ENCODE peak calls at places on chromosomes 4 and X, in five cellular contexts. One of them, this sample, is unnamed.

GRCh38 chr4:113636877-113637276 is 124.7 kb downstream of the CAMK2D start:
- DNase-seq in mesendoderm: peak
- DNase-seq in A549: no peak
- DNase-seq in endothelial cell: no peak
- DNase-seq in lower leg skin: no peak
- DNase-seq in this sample: no peak

GRCh38 chr4:2958446-2958845 is 4.8 kb downstream of the NOP14 start:
- DNase-seq in mesendoderm: peak
- DNase-seq in A549: no peak
- DNase-seq in endothelial cell: no peak
- DNase-seq in lower leg skin: no peak
- DNase-seq in this sample: no peak

GRCh38 chr4:106334732-106335131 is 18.4 kb downstream of the AIMP1 start:
- DNase-seq in mesendoderm: no peak
- DNase-seq in A549: no peak
- DNase-seq in endothelial cell: no peak
- DNase-seq in lower leg skin: no peak
- DNase-seq in this sample: no peak

GRCh38 chrX:71606536-71607216 is 11.6 kb downstream of the CXCR3 start:
- DNase-seq in mesendoderm: no peak
- DNase-seq in A549: no peak
- DNase-seq in endothelial cell: no peak
- DNase-seq in lower leg skin: peak
- DNase-seq in this sample: no peak

GRCh38 chr4:52996261-52997131 is 134.4 kb downstream of the RASL11B start:
- DNase-seq in mesendoderm: no peak
- DNase-seq in A549: no peak
- DNase-seq in endothelial cell: no peak
- DNase-seq in lower leg skin: no peak
- DNase-seq in this sample: no peak

GRCh38 chr4:3805026-3805425 is 38.8 kb downstream of the ADRA2C start:
- DNase-seq in mesendoderm: peak
- DNase-seq in A549: no peak
- DNase-seq in endothelial cell: no peak
- DNase-seq in lower leg skin: no peak
- DNase-seq in this sample: no peak

GRCh38 chrX:155263854-155264628 is at the start of gene RAB39B:
- DNase-seq in mesendoderm: peak
- DNase-seq in A549: peak
- DNase-seq in endothelial cell: peak
- DNase-seq in lower leg skin: peak
- DNase-seq in this sample: peak

GRCh38 chrX:108735087-108735679 is 1.2 kb downstream of the IRS4 start:
- DNase-seq in mesendoderm: peak
- DNase-seq in A549: peak
- DNase-seq in endothelial cell: no peak
- DNase-seq in lower leg skin: no peak
- DNase-seq in this sample: no peak

GRCh38 chr4:149203256-149204001 is 612.2 kb downstream of the IQCM start:
- DNase-seq in mesendoderm: no peak
- DNase-seq in A549: no peak
- DNase-seq in endothelial cell: no peak
- DNase-seq in lower leg skin: no peak
- DNase-seq in this sample: no peak

GRCh38 chr4:168766537-168767316 is 243.3 kb downstream of the CBR4 start:
- DNase-seq in mesendoderm: no peak
- DNase-seq in A549: no peak
- DNase-seq in endothelial cell: no peak
- DNase-seq in lower leg skin: no peak
- DNase-seq in this sample: no peak

GRCh38 chrX:40109288-40110008 is 11.7 kb upstream of the BCOR start:
- DNase-seq in mesendoderm: peak
- DNase-seq in A549: peak
- DNase-seq in endothelial cell: peak
- DNase-seq in lower leg skin: peak
- DNase-seq in this sample: no peak

GRCh38 chr4:102196221-102196620 is 149.1 kb downstream of the SLC39A8 start:
- DNase-seq in mesendoderm: no peak
- DNase-seq in A549: no peak
- DNase-seq in endothelial cell: no peak
- DNase-seq in lower leg skin: no peak
- DNase-seq in this sample: no peak

GRCh38 chr4:142452132-142452855 is 393.8 kb downstream of the INPP4B start:
- DNase-seq in mesendoderm: no peak
- DNase-seq in A549: no peak
- DNase-seq in endothelial cell: no peak
- DNase-seq in lower leg skin: no peak
- DNase-seq in this sample: no peak

GRCh38 chrX:70454441-70455365 is 10.1 kb downstream of the DLG3 start:
- DNase-seq in mesendoderm: peak
- DNase-seq in A549: peak
- DNase-seq in endothelial cell: peak
- DNase-seq in lower leg skin: no peak
- DNase-seq in this sample: no peak

GRCh38 chr4:2135083-2135482 is 76.0 kb downstream of the NAT8L start:
- DNase-seq in mesendoderm: no peak
- DNase-seq in A549: no peak
- DNase-seq in endothelial cell: no peak
- DNase-seq in lower leg skin: no peak
- DNase-seq in this sample: no peak

GRCh38 chr4:55125087-55125721 is at the start of gene KDR:
- DNase-seq in mesendoderm: peak
- DNase-seq in A549: no peak
- DNase-seq in endothelial cell: peak
- DNase-seq in lower leg skin: peak
- DNase-seq in this sample: peak

This sample was measured in globus pallidus.